ENCODE peak calls at places on chromosomes 2 and 18, in five cellular contexts. One of them, this sample, is unnamed.

GRCh38 chr2:234494361-234495075 is 2.4 kb downstream of the ARL4C start:
- DNase-seq in mesenchymal stem cell: peak; percentile 58
- DNase-seq in CD8-positive, alpha-beta memory T cell: peak; percentile 21
- DNase-seq in body of pancreas: no peak
- DNase-seq in heart right ventricle: no peak
- DNase-seq in this sample: no peak

GRCh38 chr2:113056501-113056900 is 2.5 kb upstream of the IL36RN start:
- DNase-seq in mesenchymal stem cell: no peak
- DNase-seq in CD8-positive, alpha-beta memory T cell: no peak
- DNase-seq in body of pancreas: no peak
- DNase-seq in heart right ventricle: no peak
- DNase-seq in this sample: no peak

GRCh38 chr2:240714747-240715725 is 23.4 kb downstream of the AQP12A start:
- DNase-seq in mesenchymal stem cell: no peak
- DNase-seq in CD8-positive, alpha-beta memory T cell: no peak
- DNase-seq in body of pancreas: peak; percentile 49
- DNase-seq in heart right ventricle: no peak
- DNase-seq in this sample: no peak

GRCh38 chr18:61612517-61612916 is 279.3 kb downstream of the CDH20 start:
- DNase-seq in mesenchymal stem cell: no peak
- DNase-seq in CD8-positive, alpha-beta memory T cell: no peak
- DNase-seq in body of pancreas: no peak
- DNase-seq in heart right ventricle: no peak
- DNase-seq in this sample: no peak

GRCh38 chr2:146214394-146214929 is 1630.4 kb upstream of the ACVR2A start:
- DNase-seq in mesenchymal stem cell: no peak
- DNase-seq in CD8-positive, alpha-beta memory T cell: no peak
- DNase-seq in body of pancreas: peak; percentile 53
- DNase-seq in heart right ventricle: no peak
- DNase-seq in this sample: no peak

GRCh38 chr2:140542627-140543026 is 1588.2 kb downstream of the LRP1B start:
- DNase-seq in mesenchymal stem cell: no peak
- DNase-seq in CD8-positive, alpha-beta memory T cell: no peak
- DNase-seq in body of pancreas: no peak
- DNase-seq in heart right ventricle: no peak
- DNase-seq in this sample: no peak

GRCh38 chr2:112646102-112646719 is 472 bp downstream of the SLC20A1 start:
- DNase-seq in mesenchymal stem cell: no peak
- DNase-seq in CD8-positive, alpha-beta memory T cell: peak; percentile 27
- DNase-seq in body of pancreas: no peak
- DNase-seq in heart right ventricle: no peak
- DNase-seq in this sample: peak; percentile 78

GRCh38 chr18:57737661-57738060 is 65.5 kb downstream of the ATP8B1 start:
- DNase-seq in mesenchymal stem cell: peak; percentile 99
- DNase-seq in CD8-positive, alpha-beta memory T cell: no peak
- DNase-seq in body of pancreas: peak; percentile 51
- DNase-seq in heart right ventricle: peak; percentile 61
- DNase-seq in this sample: peak; percentile 87

GRCh38 chr2:161415041-161415440 is 1.1 kb upstream of the TBR1 start:
- DNase-seq in mesenchymal stem cell: no peak
- DNase-seq in CD8-positive, alpha-beta memory T cell: no peak
- DNase-seq in body of pancreas: no peak
- DNase-seq in heart right ventricle: no peak
- DNase-seq in this sample: no peak

GRCh38 chr2:168912466-168913170 is 11.5 kb downstream of the G6PC2 start:
- DNase-seq in mesenchymal stem cell: peak; percentile 16
- DNase-seq in CD8-positive, alpha-beta memory T cell: no peak
- DNase-seq in body of pancreas: peak; percentile 35
- DNase-seq in heart right ventricle: no peak
- DNase-seq in this sample: peak; percentile 25

GRCh38 chr2:80303825-80304521 is 579 bp downstream of the LRRTM1 start:
- DNase-seq in mesenchymal stem cell: peak; percentile 21
- DNase-seq in CD8-positive, alpha-beta memory T cell: no peak
- DNase-seq in body of pancreas: no peak
- DNase-seq in heart right ventricle: no peak
- DNase-seq in this sample: peak; percentile 3

GRCh38 chr2:71802556-71802955 is 345.1 kb downstream of the CYP26B1 start:
- DNase-seq in mesenchymal stem cell: no peak
- DNase-seq in CD8-positive, alpha-beta memory T cell: no peak
- DNase-seq in body of pancreas: no peak
- DNase-seq in heart right ventricle: no peak
- DNase-seq in this sample: no peak

GRCh38 chr2:54889053-54889452 is 161.2 kb downstream of the RTN4 start:
- DNase-seq in mesenchymal stem cell: no peak
- DNase-seq in CD8-positive, alpha-beta memory T cell: no peak
- DNase-seq in body of pancreas: no peak
- DNase-seq in heart right ventricle: no peak
- DNase-seq in this sample: no peak

GRCh38 chr18:34942276-34942675 is 98.9 kb upstream of the MAPRE2 start:
- DNase-seq in mesenchymal stem cell: peak; percentile 33
- DNase-seq in CD8-positive, alpha-beta memory T cell: no peak
- DNase-seq in body of pancreas: no peak
- DNase-seq in heart right ventricle: no peak
- DNase-seq in this sample: no peak

GRCh38 chr2:22326250-22326649 is 1058.7 kb upstream of the KLHL29 start:
- DNase-seq in mesenchymal stem cell: no peak
- DNase-seq in CD8-positive, alpha-beta memory T cell: no peak
- DNase-seq in body of pancreas: no peak
- DNase-seq in heart right ventricle: no peak
- DNase-seq in this sample: no peak

GRCh38 chr2:45938649-45939511 is 287.4 kb downstream of the PRKCE start:
- DNase-seq in mesenchymal stem cell: peak; percentile 97
- DNase-seq in CD8-positive, alpha-beta memory T cell: no peak
- DNase-seq in body of pancreas: peak; percentile 84
- DNase-seq in heart right ventricle: peak; percentile 46
- DNase-seq in this sample: peak; percentile 87

GRCh38 chr2:9112079-9112721 is 94.4 kb upstream of the ASAP2 start:
- DNase-seq in mesenchymal stem cell: peak; percentile 89
- DNase-seq in CD8-positive, alpha-beta memory T cell: no peak
- DNase-seq in body of pancreas: no peak
- DNase-seq in heart right ventricle: no peak
- DNase-seq in this sample: peak; percentile 63

DNA sequence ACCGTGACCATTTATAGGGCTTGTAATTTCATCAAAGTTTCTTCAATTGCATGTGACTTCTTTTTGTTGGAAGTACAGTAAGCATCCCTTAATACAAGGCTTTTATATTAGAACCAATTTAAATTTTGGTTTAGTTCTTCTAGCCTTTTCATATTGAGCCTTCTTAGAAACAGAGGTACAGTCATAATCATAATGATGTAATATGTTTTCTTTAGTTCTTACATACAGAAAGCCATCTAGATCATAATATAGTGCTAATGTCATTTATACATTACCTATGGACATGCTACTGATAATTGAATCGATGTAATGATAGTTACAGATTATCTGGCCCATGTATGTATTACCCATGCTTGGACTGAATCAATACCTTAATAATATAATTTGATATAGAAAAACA is 109.9 kb upstream of the OTX1 start:
- DNase-seq in mesenchymal stem cell: no peak
- DNase-seq in CD8-positive, alpha-beta memory T cell: no peak
- DNase-seq in body of pancreas: no peak
- DNase-seq in heart right ventricle: no peak
- DNase-seq in this sample: no peak
- H3K4me1 ChIP-seq in mesenchymal stem cell: no peaks in the 10 kb centered on the region
- H3K4me1 ChIP-seq in CD8-positive, alpha-beta memory T cell: no peaks in the 10 kb centered on the region
- H3K4me1 ChIP-seq in body of pancreas: no peaks in the 10 kb centered on the region
- H3K4me1 ChIP-seq in heart right ventricle: no peaks in the 10 kb centered on the region
- H3K4me1 ChIP-seq in this sample: no peaks in the 10 kb centered on the region

GRCh38 chr2:15279181-15279876 is 281.8 kb downstream of the NBAS start:
- DNase-seq in mesenchymal stem cell: no peak
- DNase-seq in CD8-positive, alpha-beta memory T cell: no peak
- DNase-seq in body of pancreas: no peak
- DNase-seq in heart right ventricle: no peak
- DNase-seq in this sample: no peak
- H3K4me1 ChIP-seq in mesenchymal stem cell: no peaks in the 10 kb centered on the region
- H3K4me1 ChIP-seq in CD8-positive, alpha-beta memory T cell: no peaks in the 10 kb centered on the region
- H3K4me1 ChIP-seq in body of pancreas: peaks cover 5% of the 10 kb centered on the region
- H3K4me1 ChIP-seq in heart right ventricle: no peaks in the 10 kb centered on the region
- H3K4me1 ChIP-seq in this sample: peaks cover 18% of the 10 kb centered on the region

GRCh38 chr2:66526171-66526570 is 91.2 kb downstream of the MEIS1 start:
- DNase-seq in mesenchymal stem cell: peak; percentile 31
- DNase-seq in CD8-positive, alpha-beta memory T cell: no peak
- DNase-seq in body of pancreas: peak; percentile 32
- DNase-seq in heart right ventricle: peak; percentile 71
- DNase-seq in this sample: no peak
- H3K4me1 ChIP-seq in mesenchymal stem cell: peaks cover 2% of the 10 kb centered on the region
- H3K4me1 ChIP-seq in CD8-positive, alpha-beta memory T cell: no peaks in the 10 kb centered on the region
- H3K4me1 ChIP-seq in body of pancreas: peaks cover 49% of the 10 kb centered on the region
- H3K4me1 ChIP-seq in heart right ventricle: peaks cover 20% of the 10 kb centered on the region
- H3K4me1 ChIP-seq in this sample: peaks cover 34% of the 10 kb centered on the region

GRCh38 chr2:219769044-219770030 is 141.9 kb downstream of the SLC4A3 start:
- DNase-seq in mesenchymal stem cell: no peak
- DNase-seq in CD8-positive, alpha-beta memory T cell: no peak
- DNase-seq in body of pancreas: no peak
- DNase-seq in heart right ventricle: peak; percentile 82
- DNase-seq in this sample: no peak
- H3K4me1 ChIP-seq in mesenchymal stem cell: no peaks in the 10 kb centered on the region
- H3K4me1 ChIP-seq in CD8-positive, alpha-beta memory T cell: no peaks in the 10 kb centered on the region
- H3K4me1 ChIP-seq in body of pancreas: peaks cover 12% of the 10 kb centered on the region
- H3K4me1 ChIP-seq in heart right ventricle: peaks cover 25% of the 10 kb centered on the region
- H3K4me1 ChIP-seq in this sample: no peaks in the 10 kb centered on the region

GRCh38 chr2:100702444-100703134 is 117.3 kb upstream of the NPAS2 start:
- DNase-seq in mesenchymal stem cell: no peak
- DNase-seq in CD8-positive, alpha-beta memory T cell: no peak
- DNase-seq in body of pancreas: no peak
- DNase-seq in heart right ventricle: no peak
- DNase-seq in this sample: no peak
- H3K4me1 ChIP-seq in mesenchymal stem cell: no peaks in the 10 kb centered on the region
- H3K4me1 ChIP-seq in CD8-positive, alpha-beta memory T cell: peaks cover 12% of the 10 kb centered on the region
- H3K4me1 ChIP-seq in body of pancreas: no peaks in the 10 kb centered on the region
- H3K4me1 ChIP-seq in heart right ventricle: no peaks in the 10 kb centered on the region
- H3K4me1 ChIP-seq in this sample: no peaks in the 10 kb centered on the region